ENCODE peak calls at places on chromosomes 16 and 17, in four cellular contexts. Y, G, Q and L are unnamed samples.

GRCh38 chr16:69513180-69513966 is 52.4 kb upstream of the NFAT5 start:
- DNase-seq in G (no peak), Q (no peak), Y (peak), L (peak)

GRCh38 chr17:7854078-7854777 is 638 bp upstream of the TMEM88 start:
- DNase-seq in Y (no peak), G (no peak), Q (no peak), L (no peak)

GRCh38 chr16:30068750-30069574 is 3.4 kb downstream of the ALDOA start:
- DNase-seq in G (peak), Q (no peak), Y (no peak), L (peak)

GRCh38 chr17:41635121-41636097 is 11.0 kb upstream of the KRT17 start:
- DNase-seq in G (no peak), Q (peak), Y (no peak), L (peak)

GRCh38 chr16:55480228-55480655 is 1.2 kb downstream of the MMP2 start:
- DNase-seq in Y (no peak), Q (peak), G (no peak), L (no peak)

GRCh38 chr16:79261461-79261860 is 339.1 kb downstream of the MAF start:
- DNase-seq in G (no peak), Q (no peak), Y (no peak), L (peak)

GRCh38 chr16:85327731-85328664 is 215.7 kb upstream of the CIBAR2 start:
- DNase-seq in Y (no peak), G (no peak), Q (peak), L (no peak)

GRCh38 chr16:89449726-89450335 is 40.5 kb downstream of the ANKRD11 start:
- DNase-seq in Y (no peak), Q (no peak), G (no peak), L (no peak)

GRCh38 chr17:58577696-58578095 is 63.3 kb upstream of the MTMR4 start:
- DNase-seq in Y (peak), Q (peak), G (peak), L (peak)

GRCh38 chr16:24189941-24190340 is 66.2 kb upstream of the CACNG3 start:
- DNase-seq in Y (no peak), G (no peak), Q (no peak), L (no peak)

GRCh38 chr17:27631897-27632725 is 1.1 kb downstream of the LGALS9 start:
- DNase-seq in Y (no peak), G (no peak), Q (no peak), L (no peak)

GRCh38 chr17:49438439-49438861 is 23.8 kb upstream of the PHB1 start:
- DNase-seq in Y (no peak), Q (peak), G (no peak), L (no peak)

GRCh38 chr16:58026705-58027340 is 1.3 kb downstream of the MMP15 start:
- DNase-seq in Q (no peak), Y (no peak), G (no peak), L (peak)

GRCh38 chr16:78775161-78775561 is 675.7 kb downstream of the WWOX start:
- DNase-seq in Q (no peak), Y (no peak), G (no peak), L (no peak)

GRCh38 chr16:75620326-75621169 is 2.5 kb downstream of the ADAT1 start:
- DNase-seq in G (peak), Q (no peak), Y (no peak), L (no peak)

GRCh38 chr16:88466175-88466862 is 13.2 kb downstream of the ZFPM1 start:
- DNase-seq in G (no peak), Q (no peak), Y (no peak), L (no peak)

GRCh38 chr16:79691001-79691400 is 90.5 kb upstream of the MAF start:
- DNase-seq in G (no peak), Y (no peak), Q (no peak), L (no peak)

GRCh38 chr16:4372578-4373355 is 1.1 kb downstream of the VASN start:
- DNase-seq in Y (no peak), Q (peak), G (no peak), L (no peak)

GRCh38 chr16:81469183-81469677 is 24.6 kb downstream of the CMIP start:
- DNase-seq in Q (no peak), Y (no peak), G (peak), L (no peak)

GRCh38 chr17:61503961-61504360 is 51.7 kb downstream of the TBX4 start:
- DNase-seq in G (no peak), Y (no peak), Q (peak), L (no peak)

GRCh38 chr17:40130352-40131042 is 8.7 kb downstream of the MSL1 start:
- DNase-seq in G (no peak), Y (no peak), Q (no peak), L (no peak)

GRCh38 chr17:45361451-45361850 is 44.6 kb upstream of the MAP3K14 start:
- DNase-seq in G (no peak), Y (no peak), Q (no peak), L (no peak)

GRCh38 chr16:11796227-11797165 is 562 bp downstream of the ZC3H7A start:
- DNase-seq in Q (peak), G (peak), Y (no peak), L (no peak)